ENCODE peak calls at places on chromosomes 12 and 14, in six cellular contexts. T is heart left ventricle, G is A673, J is astrocyte, M is body of pancreas, S is mammary epithelial cell. E is an unnamed sample. For H3K36me3, the result is how much of the 10 kb centered on the place peaks cover.

GRCh38 chr12:65892905-65893304 is 68.6 kb downstream of the HMGA2 start:
- DNase-seq in T (no peak), G (peak), J (peak), M (no peak), S (peak), E (no peak)

GRCh38 chr12:96501139-96501741 is 11.9 kb downstream of the CFAP54 start:
- DNase-seq in T (peak), G (peak), J (peak), M (peak), S (peak), E (peak)

GRCh38 chr14:71103662-71104484 is 196.6 kb downstream of the PCNX1 start:
- DNase-seq in T (no peak), G (peak), J (peak), M (no peak), S (peak), E (no peak)

GRCh38 chr12:127509066-127509778 is 757.7 kb upstream of the TMEM132C start:
- DNase-seq in T (no peak), G (no peak), J (peak), M (no peak), S (peak), E (no peak)

GRCh38 chr14:66330916-66331315 is 155.3 kb upstream of the CCDC196 start:
- DNase-seq in T (no peak), G (no peak), J (peak), M (no peak), S (peak), E (no peak)

GRCh38 chr12:98002887-98003493 is 512.4 kb upstream of the TMPO start:
- DNase-seq in T (no peak), G (peak), J (peak), M (peak), S (peak), E (peak)

GRCh38 chr12:58592817-58593216 is 327.5 kb downstream of the LRIG3 start:
- DNase-seq in T (no peak), G (no peak), J (peak), M (no peak), S (no peak), E (no peak)

GRCh38 chr12:41681898-41682297 is 462.8 kb downstream of the GXYLT1 start:
- DNase-seq in T (no peak), G (no peak), J (no peak), M (no peak), S (no peak), E (no peak)

GRCh38 chr12:89783321-89784060 is 74.9 kb upstream of the ATP2B1 start:
- DNase-seq in T (peak), G (peak), J (peak), M (no peak), S (no peak), E (no peak)

GRCh38 chr14:100307215-100308111 is 1.2 kb upstream of the SLC25A29 start:
- DNase-seq in T (no peak), G (no peak), J (no peak), M (peak), S (no peak), E (peak)

GRCh38 chr14:63275611-63276010 is 43.1 kb downstream of the GPHB5 start:
- DNase-seq in T (no peak), G (no peak), J (no peak), M (no peak), S (no peak), E (no peak)

GRCh38 chr14:69360438-69361108 is 37.5 kb downstream of the ERH start:
- DNase-seq in T (no peak), G (peak), J (no peak), M (no peak), S (no peak), E (no peak)

GRCh38 chr12:3523058-3523457 is 32.1 kb downstream of the PRMT8 start:
- DNase-seq in T (no peak), G (peak), J (no peak), M (no peak), S (peak), E (no peak)

GRCh38 chr14:92692822-92693226 is 55.6 kb downstream of the LGMN start:
- DNase-seq in T (peak), G (peak), J (peak), M (peak), S (peak), E (peak)

GRCh38 chr12:49017764-49018281 is 753 bp downstream of the PRKAG1 start:
- DNase-seq in T (peak), G (no peak), J (peak), M (no peak), S (no peak), E (no peak)

GRCh38 chr12:104057771-104058197 is 6.5 kb upstream of the HCFC2 start:
- DNase-seq in T (no peak), G (peak), J (no peak), M (no peak), S (no peak), E (no peak)

GRCh38 chr12:113568021-113568420 is 96.3 kb upstream of the LHX5 start:
- DNase-seq in T (no peak), G (no peak), J (no peak), M (no peak), S (no peak), E (no peak)

GRCh38 chr12:25723286-25723685 is 170.2 kb upstream of the LMNTD1 start:
- DNase-seq in T (peak), G (no peak), J (peak), M (no peak), S (no peak), E (no peak)

GRCh38 chr14:101480022-101480746 is 81.1 kb upstream of the DIO3 start:
- DNase-seq in T (no peak), G (no peak), J (no peak), M (no peak), S (no peak), E (peak)

GRCh38 chr12:48946206-48946605 is 11.1 kb downstream of the ARF3 start:
- DNase-seq in T (no peak), G (no peak), J (no peak), M (no peak), S (no peak), E (no peak)

GRCh38 chr12:67446716-67447115 is 177.6 kb downstream of the CAND1 start:
- DNase-seq in T (no peak), G (no peak), J (no peak), M (no peak), S (no peak), E (no peak)

GRCh38 chr12:71973687-71974086 is 35.0 kb downstream of the TPH2 start:
- DNase-seq in T (no peak), G (no peak), J (no peak), M (no peak), S (no peak), E (no peak)

GRCh38 chr14:92340071-92340470 is 17.1 kb downstream of the SLC24A4 start:
- DNase-seq in T (no peak), G (no peak), J (no peak), M (no peak), S (no peak), E (no peak)

GRCh38 chr14:105173901-105174894 is 5.6 kb upstream of the JAG2 start:
- DNase-seq in T (no peak), G (no peak), J (no peak), M (no peak), S (no peak), E (no peak)

GRCh38 chr12:11666131-11666530 is 16.7 kb downstream of the ETV6 start:
- DNase-seq in T (no peak), G (no peak), J (no peak), M (no peak), S (no peak), E (no peak)

GRCh38 chr14:24674204-24674970 is 40.4 kb upstream of the GZMB start:
- DNase-seq in T (no peak), G (no peak), J (no peak), M (no peak), S (no peak), E (no peak)

GRCh38 chr12:124188561-124189405 is 106.1 kb upstream of the RFLNA start:
- DNase-seq in T (no peak), G (no peak), J (peak), M (peak), S (no peak), E (no peak)

GRCh38 chr12:54294152-54294913 is 6.5 kb downstream of the NFE2 start:
- DNase-seq in T (peak), G (no peak), J (no peak), M (peak), S (no peak), E (peak)

GRCh38 chr12:100166232-100166631 is 23.6 kb upstream of the BLTP3B start:
- DNase-seq in T (no peak), G (no peak), J (no peak), M (no peak), S (no peak), E (no peak)

GRCh38 chr14:51867753-51868152 is 7.3 kb downstream of the GNG2 start:
- DNase-seq in T (no peak), G (no peak), J (peak), M (no peak), S (no peak), E (no peak)

GRCh38 chr12:124884587-124885438 is 21.1 kb upstream of the SCARB1 start:
- DNase-seq in T (no peak), G (no peak), J (no peak), M (peak), S (no peak), E (peak)

GRCh38 chr12:56631790-56632700 is 1.9 kb upstream of the BAZ2A start:
- DNase-seq in T (peak), G (peak), J (no peak), M (peak), S (peak), E (peak)

GRCh38 chr12:47561746-47562145 is 144.1 kb downstream of the RPAP3 start:
- DNase-seq in T (no peak), G (no peak), J (peak), M (no peak), S (peak), E (no peak)

GRCh38 chr12:106296179-106296877 is 6.2 kb upstream of the TCP11L2 start:
- DNase-seq in T (no peak), G (no peak), J (peak), M (no peak), S (peak), E (no peak)

GRCh38 chr12:12010277-12011031 is 60.3 kb upstream of the BCL2L14 start:
- DNase-seq in T (peak), G (peak), J (peak), M (peak), S (peak), E (no peak)

GRCh38 chr14:92026548-92027190 is 13.2 kb downstream of the TRIP11 start:
- DNase-seq in T (no peak), G (no peak), J (no peak), M (no peak), S (no peak), E (no peak)

GRCh38 chr14:63840981-63841380 is 11.8 kb upstream of the SYNE2 start:
- DNase-seq in T (no peak), G (peak), J (no peak), M (peak), S (no peak), E (peak)

GRCh38 chr12:56080556-56081138 is 682 bp downstream of the ERBB3 start:
- DNase-seq in T (no peak), G (no peak), J (no peak), M (peak), S (no peak), E (peak)

GRCh38 chr12:4174417-4174816 is 99.1 kb upstream of the CCND2 start:
- DNase-seq in T (no peak), G (no peak), J (no peak), M (no peak), S (no peak), E (no peak)

DNA sequence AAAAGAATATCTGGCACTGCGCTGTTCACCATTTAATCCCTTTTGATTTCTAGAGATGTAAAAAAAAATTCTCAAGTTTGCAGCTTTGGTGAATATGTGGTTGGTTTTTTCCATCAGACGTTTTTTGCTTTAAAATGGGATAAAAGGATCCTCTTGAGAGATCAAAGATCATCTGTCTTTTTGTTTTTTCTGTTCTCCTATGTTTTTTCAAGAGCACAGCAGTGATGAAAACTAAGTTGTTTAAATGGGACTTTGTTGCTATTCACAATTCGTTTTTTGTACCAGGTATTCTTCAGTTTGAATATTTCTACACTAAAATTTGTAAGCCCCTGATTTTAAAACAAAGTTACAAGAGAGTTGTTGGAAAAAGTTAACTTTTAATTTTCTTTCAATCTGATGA is 29.7 kb upstream of the REP15 start:
- DNase-seq in T (no peak), G (no peak), J (no peak), M (no peak), S (no peak), E (no peak)
- H3K36me3 ChIP-seq in T (under half), G (under half), J (under half), M (under half), S (under half), E (under half)

DNA sequence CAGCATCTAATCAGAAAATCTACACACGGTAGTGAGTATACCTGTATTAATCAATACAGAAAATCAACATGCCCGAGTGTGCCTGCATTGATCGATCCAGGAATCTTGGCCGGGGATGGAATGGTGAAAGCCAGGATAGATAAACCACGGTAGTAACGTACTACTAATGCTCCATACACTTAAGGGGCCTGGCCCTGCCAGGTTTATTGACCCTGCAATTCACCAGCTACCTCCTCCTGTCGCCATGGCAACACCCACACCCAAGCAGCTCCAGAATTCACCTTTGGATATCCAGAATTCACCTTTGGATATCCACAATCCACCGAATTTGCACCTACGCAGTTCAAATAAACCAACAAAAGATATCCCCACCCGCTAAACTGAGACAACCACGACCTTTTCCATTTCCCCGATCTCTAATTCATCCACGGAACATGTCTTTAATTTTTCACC is 14.8 kb upstream of the CALM1 start:
- DNase-seq in T (peak), G (no peak), J (no peak), M (peak), S (no peak), E (peak)
- H3K27ac ChIP-seq in T (peak), G (peak), J (peak), M (peak), S (peak), E (peak)

GRCh38 chr12:130876758-130877157 is 4.9 kb downstream of the RAN start:
- DNase-seq in T (no peak), G (no peak), J (no peak), M (no peak), S (no peak), E (no peak)
- TF ChIP-seq CTCF in T (no peak), G (peak), J (no peak), M (no peak), S (no peak), E (no peak)

DNA sequence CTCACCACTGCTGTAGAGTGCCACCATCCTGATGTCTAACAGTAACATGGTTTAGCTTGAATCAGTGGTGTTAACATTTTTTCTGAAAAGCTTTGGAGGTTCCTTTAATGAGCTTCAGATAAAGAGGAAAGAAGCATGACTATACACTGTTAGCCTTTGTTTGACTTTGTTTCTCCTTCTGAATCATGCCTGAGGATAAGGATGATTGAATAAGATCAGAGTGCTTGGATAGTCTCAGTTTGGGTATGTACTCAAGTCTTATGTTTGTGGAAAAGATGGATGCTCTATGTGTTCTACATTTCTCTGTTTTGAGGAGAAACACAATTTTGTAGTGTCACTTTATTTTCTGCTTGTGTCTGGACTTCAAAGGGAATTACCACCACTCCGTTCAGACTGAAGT is 42.0 kb downstream of the GPATCH2L start:
- DNase-seq in T (no peak), G (no peak), J (peak), M (no peak), S (peak), E (no peak)
- H3K36me3 ChIP-seq in T (under half), G (under half), J (under half), M (under half), S (under half), E (half or more)

DNA sequence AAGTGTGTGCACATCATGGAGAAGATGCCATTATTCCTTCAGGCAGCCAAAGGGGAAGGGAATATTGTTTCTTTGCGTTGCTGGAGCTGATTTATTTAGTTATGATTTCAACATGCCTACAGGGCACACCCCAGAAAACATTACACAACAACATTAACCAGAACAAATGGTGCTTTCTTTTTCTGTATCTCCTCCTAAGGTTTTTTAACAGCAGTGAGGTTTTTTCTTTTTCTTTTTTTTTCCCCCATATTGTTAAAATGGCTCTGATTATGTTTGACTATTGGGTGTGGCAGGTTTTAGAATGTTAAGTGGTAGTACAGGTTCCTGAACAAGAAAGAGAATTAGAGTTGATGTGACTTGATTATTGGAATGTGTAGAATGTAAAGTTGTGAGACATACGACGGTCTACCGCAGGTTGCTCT is 144.8 kb downstream of the RAD51B start:
- DNase-seq in T (no peak), G (no peak), J (no peak), M (no peak), S (peak), E (no peak)
- H3K27ac ChIP-seq in T (no peak), G (no peak), J (no peak), M (no peak), S (peak), E (peak)

DNA sequence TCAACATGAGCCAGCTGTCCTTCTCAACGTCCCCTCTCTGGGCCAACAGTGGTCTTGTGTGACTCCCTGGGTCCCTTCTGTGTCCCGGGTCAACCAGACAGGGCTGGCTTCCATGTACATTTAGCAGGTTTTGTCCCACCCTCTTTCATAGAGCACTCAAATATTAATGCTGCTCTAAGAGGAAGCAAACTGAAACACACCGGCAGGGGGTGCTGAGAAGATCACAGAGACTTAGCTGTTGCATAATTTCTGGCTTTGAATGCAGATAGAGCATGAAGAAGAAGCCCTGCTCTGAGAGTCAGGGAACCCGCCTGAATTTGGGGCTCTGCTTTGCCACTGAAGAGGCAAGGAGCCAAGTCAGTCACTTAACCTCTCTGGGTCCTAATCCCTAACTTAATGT is 138.7 kb downstream of the ESRRB start:
- DNase-seq in T (no peak), G (peak), J (no peak), M (peak), S (peak), E (no peak)
- TF ChIP-seq CTCF in T (no peak), G (peak), J (peak), M (no peak), S (peak), E (no peak)

GRCh38 chr12:126212827-126213226 is 1147.6 kb downstream of the AACS start:
- DNase-seq in T (no peak), G (no peak), J (no peak), M (peak), S (no peak), E (no peak)
- H3K36me3 ChIP-seq in T (under half), G (under half), J (under half), M (under half), S (under half), E (under half)

DNA sequence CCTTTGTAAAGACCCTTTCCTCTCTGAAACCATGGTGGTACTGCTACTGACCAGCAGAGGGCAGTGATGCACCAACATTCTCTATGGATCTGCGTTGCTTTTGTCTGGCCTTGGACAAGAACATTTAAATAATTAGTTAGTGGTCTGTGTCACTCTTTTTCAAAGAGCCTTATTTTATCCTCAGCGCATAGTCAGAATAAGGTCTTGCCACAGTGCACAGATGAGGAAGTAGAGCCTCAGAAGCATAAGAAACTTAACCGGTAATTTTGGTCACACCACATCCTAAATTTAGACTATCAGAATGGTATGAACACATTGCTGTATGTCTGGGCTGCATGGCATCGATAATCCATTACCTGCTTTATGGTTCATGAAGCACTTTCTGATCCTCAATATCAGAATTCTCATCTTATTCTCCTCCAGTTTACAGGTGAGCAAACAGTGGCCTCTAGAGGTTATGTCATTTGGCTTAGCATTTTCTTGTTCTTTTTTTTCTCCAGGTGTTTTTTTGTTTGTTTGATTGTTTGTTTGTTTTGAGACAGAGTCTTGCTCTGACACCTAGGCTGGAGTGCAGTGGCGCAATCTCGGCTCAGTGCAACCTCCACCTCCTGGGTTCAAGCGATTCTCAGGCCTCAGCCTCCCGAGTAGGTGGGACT is 23.7 kb upstream of the IFT81 start:
- DNase-seq in T (peak), G (peak), J (peak), M (peak), S (peak), E (peak)
- H3K27ac ChIP-seq in T (no peak), G (no peak), J (no peak), M (no peak), S (no peak), E (peak)